ENCODE peak calls at places on chromosomes 4 and X, in six cellular contexts. X is SK-N-SH, L is H1, J is K562, D is GM12878, Y is HCT116. N is an unnamed sample.

GRCh38 chr4:74654230-74654681 is 140.1 kb downstream of the BTC start:
- DNase-seq in Y (peak), L (no peak), D (peak), X (no peak), J (no peak), N (no peak)

GRCh38 chr4:78669453-78669852 is 106.7 kb upstream of the BMP2K start:
- DNase-seq in Y (peak), X (no peak), L (no peak), D (no peak), J (no peak), N (no peak)

GRCh38 chrX:148592595-148592994 is 92.2 kb downstream of the AFF2 start:
- DNase-seq in Y (no peak), D (no peak), X (no peak), J (no peak), L (no peak), N (no peak)

GRCh38 chr4:144666539-144667175 is 20.7 kb downstream of the HHIP start:
- DNase-seq in L (no peak), Y (peak), D (no peak), J (no peak), X (no peak), N (no peak)

GRCh38 chr4:178329226-178329872 is 887.1 kb upstream of the AGA start:
- DNase-seq in Y (no peak), L (no peak), X (no peak), D (no peak), J (no peak), N (no peak)

GRCh38 chr4:114694770-114695169 is 96.2 kb downstream of the UGT8 start:
- DNase-seq in D (peak), Y (peak), J (peak), X (peak), L (no peak), N (no peak)

GRCh38 chr4:38154681-38155588 is 194.7 kb downstream of the PTTG2 start:
- DNase-seq in L (no peak), J (no peak), D (no peak), X (no peak), Y (no peak), N (no peak)

GRCh38 chr4:10160280-10160856 is 43.8 kb upstream of the WDR1 start:
- DNase-seq in X (no peak), L (no peak), D (no peak), Y (peak), J (peak), N (peak)

GRCh38 chr4:154877110-154877760 is 96.2 kb downstream of the RBM46 start:
- DNase-seq in J (no peak), Y (peak), L (no peak), D (no peak), X (no peak), N (peak)

GRCh38 chrX:45771114-45771513 is 570.4 kb upstream of the DIPK2B start:
- DNase-seq in L (no peak), D (no peak), Y (peak), J (no peak), X (no peak), N (no peak)

GRCh38 chr4:80302616-80303223 is 32.8 kb upstream of the CFAP299 start:
- DNase-seq in X (no peak), L (no peak), D (no peak), Y (no peak), J (no peak), N (no peak)

GRCh38 chr4:47485047-47485692 is at the start of gene ATP10D:
- DNase-seq in L (peak), Y (peak), J (peak), D (peak), X (peak), N (peak)

GRCh38 chr4:41257901-41258300 is 1.2 kb downstream of the UCHL1 start:
- DNase-seq in L (no peak), D (no peak), J (no peak), Y (no peak), X (peak), N (no peak)

GRCh38 chrX:37405954-37406353 is 56.8 kb downstream of the PRRG1 start:
- DNase-seq in L (no peak), D (no peak), Y (no peak), J (no peak), X (no peak), N (no peak)

GRCh38 chr4:155818639-155819038 is 47.4 kb downstream of the ASIC5 start:
- DNase-seq in Y (no peak), X (no peak), J (no peak), D (no peak), L (no peak), N (peak)

GRCh38 chrX:140765043-140765784 is 55.7 kb downstream of the LINC00632 start:
- DNase-seq in Y (no peak), J (no peak), L (no peak), X (no peak), D (no peak), N (no peak)

GRCh38 chr4:138509346-138509745 is 267.2 kb upstream of the SLC7A11 start:
- DNase-seq in Y (no peak), J (no peak), L (no peak), D (no peak), X (no peak), N (no peak)

GRCh38 chr4:184357783-184358182 is 116.6 kb downstream of the IRF2 start:
- DNase-seq in L (no peak), Y (no peak), J (no peak), X (no peak), D (no peak), N (no peak)

GRCh38 chr4:106695846-106696245 is 327.3 kb upstream of the GIMD1 start:
- DNase-seq in D (no peak), J (no peak), X (no peak), L (no peak), Y (no peak), N (no peak)

GRCh38 chr4:37891221-37892159 is 606 bp downstream of the TBC1D1 start:
- DNase-seq in X (peak), Y (no peak), J (no peak), D (peak), L (no peak), N (peak)

GRCh38 chr4:17285747-17286146 is 226.1 kb downstream of the QDPR start:
- DNase-seq in X (no peak), J (no peak), Y (no peak), D (no peak), L (no peak), N (no peak)

GRCh38 chrX:23783569-23784486 is 855 bp downstream of the SAT1 start:
- DNase-seq in L (no peak), X (no peak), D (no peak), Y (no peak), J (peak), N (no peak)

GRCh38 chr4:63566658-63567057 is 842.6 kb downstream of the TECRL start:
- DNase-seq in J (no peak), D (no peak), L (no peak), Y (no peak), X (no peak), N (no peak)

GRCh38 chrX:26788402-26788998 is 572.5 kb downstream of the MAGEB5 start:
- DNase-seq in J (no peak), Y (no peak), D (no peak), L (no peak), X (no peak), N (no peak)

GRCh38 chr4:163707873-163708272 is 213.4 kb downstream of the TMA16 start:
- DNase-seq in D (no peak), J (no peak), L (no peak), X (no peak), Y (no peak), N (no peak)

DNA sequence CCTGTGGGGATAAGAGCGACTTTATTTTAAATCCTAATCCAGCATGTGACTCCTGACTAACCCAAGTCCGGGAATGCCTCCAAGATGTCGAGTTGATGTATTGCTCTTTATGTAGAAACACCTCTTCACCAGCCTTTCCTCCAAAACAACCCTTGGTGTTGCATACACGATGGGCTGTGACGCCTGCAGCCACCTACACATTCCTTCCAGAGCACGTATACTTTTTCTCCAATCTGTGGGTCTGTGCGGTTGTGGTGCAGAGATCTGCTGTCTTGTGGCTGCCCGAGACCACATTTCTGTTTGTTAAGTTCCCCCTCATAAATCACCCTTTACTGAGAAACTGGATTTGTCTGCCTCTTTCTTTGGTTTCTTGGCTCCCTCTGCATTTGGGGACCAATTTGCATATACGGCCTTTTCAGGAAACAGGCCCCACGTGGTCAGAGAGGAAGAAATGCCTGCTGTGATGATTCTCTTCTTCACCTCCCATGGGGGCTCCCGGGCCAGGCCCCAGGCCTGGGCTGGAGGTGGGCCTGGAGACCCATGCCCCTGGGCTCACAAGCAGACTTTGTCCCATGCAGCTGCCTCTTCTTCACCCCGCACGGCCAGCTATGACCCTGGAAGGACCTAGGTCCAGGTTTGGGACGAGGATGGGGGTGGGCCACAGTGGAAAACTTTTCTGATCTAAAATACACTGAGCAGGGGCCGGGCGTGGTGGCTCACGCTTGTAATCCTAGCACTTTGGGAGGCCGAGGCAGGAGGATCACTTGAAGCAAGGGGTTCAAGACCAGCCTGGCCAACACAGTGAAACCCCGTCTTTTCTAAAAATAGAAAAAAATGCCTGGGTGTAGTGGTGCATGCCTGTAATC is 21.4 kb upstream of the AFAP1 start:
- DNase-seq in X (peak), L (no peak), J (no peak), D (peak), Y (no peak), N (no peak)
- TF ChIP-seq JUND in X (peak), L (no peak), J (no peak), D (no peak), Y (no peak), N (no peak)

DNA sequence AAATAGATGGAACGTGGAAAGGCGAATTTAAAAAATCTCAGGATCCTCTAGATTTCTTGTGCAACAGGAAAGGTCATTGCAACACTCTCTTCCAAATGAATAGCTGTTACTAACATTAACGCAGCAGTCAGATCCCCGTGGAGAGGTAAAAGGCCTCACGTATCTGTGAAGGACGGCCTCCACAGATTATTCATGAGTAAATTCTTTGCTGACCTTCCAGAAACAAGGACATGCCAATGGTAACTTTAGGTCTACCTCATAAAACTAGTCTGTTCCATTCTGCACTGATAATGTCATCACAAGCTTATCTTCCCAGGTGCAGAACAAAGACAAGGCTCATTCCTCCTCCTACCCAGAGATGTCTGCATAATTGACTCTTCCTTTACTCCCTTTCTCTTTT is 16.1 kb upstream of the REPS2 start:
- DNase-seq in J (no peak), D (no peak), Y (no peak), X (no peak), L (no peak), N (no peak)
- TF ChIP-seq JUND in J (no peak), D (no peak), Y (no peak), X (no peak), L (no peak), N (no peak)

DNA sequence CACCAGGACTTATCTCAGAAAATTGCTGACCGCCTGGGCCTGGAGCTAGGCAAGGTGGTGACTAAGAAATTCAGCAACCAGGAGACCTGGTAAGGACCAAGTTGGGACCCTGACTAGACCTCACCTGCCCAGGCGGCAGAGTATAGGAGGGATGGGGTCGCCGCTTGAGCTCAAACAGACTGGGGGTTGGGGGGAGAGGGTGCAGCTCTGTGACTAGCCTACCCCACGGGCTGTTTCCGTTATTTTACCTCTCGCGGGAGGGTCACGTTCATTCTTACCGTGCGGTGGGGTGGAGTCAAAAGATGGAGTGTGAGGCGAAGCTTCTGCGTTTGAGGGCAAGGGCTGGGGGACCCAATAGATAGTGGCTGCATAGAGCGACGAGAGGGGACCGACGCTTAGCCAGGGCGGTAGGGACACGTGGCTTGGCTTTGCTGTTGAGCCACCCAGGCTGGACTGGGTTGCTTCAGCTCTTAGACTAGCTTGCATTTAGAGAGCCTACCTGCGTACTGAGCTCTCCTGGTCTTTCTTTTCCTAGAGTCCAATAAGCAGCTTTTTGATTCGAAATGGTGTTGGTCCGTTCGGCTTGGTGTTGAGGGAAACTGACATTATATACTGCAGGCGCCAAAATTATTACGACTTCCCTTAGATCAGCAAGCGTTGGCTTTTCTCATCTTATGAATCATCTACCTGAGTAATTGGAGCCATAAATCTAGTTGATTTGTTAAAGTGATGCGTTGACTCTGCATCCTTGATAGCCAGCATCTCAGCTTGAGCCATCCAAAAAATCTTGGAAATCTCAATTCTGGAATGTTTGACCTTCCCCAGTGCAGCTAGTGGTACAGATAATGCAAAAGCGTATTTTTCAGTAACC is 587 bp downstream of the PRPS1 start:
- DNase-seq in Y (no peak), D (no peak), L (no peak), J (peak), X (peak), N (peak)
- TF ChIP-seq JUND in Y (no peak), D (no peak), L (no peak), J (no peak), X (no peak), N (no peak)

GRCh38 chrX:38819163-38819562 is 17.9 kb downstream of the MID1IP1 start:
- DNase-seq in X (no peak), L (no peak), J (no peak), Y (no peak), D (no peak), N (no peak)

GRCh38 chrX:38820751-38821150 is 19.5 kb downstream of the MID1IP1 start:
- DNase-seq in Y (no peak), D (no peak), X (no peak), L (no peak), J (no peak), N (no peak)

GRCh38 chrX:38816158-38816557 is 14.9 kb downstream of the MID1IP1 start:
- DNase-seq in D (no peak), Y (no peak), X (no peak), L (no peak), J (no peak), N (no peak)

GRCh38 chrX:38819709-38820108 is 18.4 kb downstream of the MID1IP1 start:
- DNase-seq in L (no peak), J (no peak), D (no peak), Y (no peak), X (no peak), N (no peak)

DNA sequence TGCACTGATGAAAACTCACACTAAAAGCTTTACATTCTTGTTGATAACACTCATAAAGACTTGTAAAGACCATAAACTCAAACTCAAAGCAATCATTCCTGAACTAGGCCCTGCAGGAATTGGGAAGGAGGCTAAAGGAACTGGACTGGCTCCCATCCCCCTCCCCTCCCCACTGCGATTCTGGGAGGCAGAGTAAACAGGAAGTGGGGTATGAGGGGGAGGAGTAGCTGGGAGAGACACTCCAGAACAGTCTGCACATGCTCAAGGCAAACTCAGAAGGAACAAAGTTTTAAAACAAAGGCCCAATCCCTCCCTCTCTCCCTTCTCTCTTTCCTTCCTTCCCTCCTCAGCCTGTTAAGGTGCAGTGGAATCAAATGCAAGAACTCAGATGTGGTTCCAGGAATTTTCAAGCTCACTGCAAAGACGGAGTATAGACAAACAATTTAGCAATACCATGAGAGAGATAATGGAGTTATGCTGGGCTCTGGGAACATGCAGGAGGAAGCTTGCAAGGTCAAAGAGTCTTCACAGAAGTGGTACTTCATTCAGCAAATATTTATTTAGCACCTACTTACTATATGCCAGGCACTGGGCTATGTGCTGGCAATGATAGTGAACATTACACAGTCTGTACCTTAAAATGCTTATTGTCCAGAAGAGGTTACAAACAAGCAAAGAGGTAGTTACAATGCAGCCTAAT is 15.9 kb downstream of the MID1IP1 start:
- DNase-seq in J (peak), D (no peak), L (no peak), X (no peak), Y (no peak), N (peak)
- TF ChIP-seq JUND in J (peak), D (no peak), L (no peak), X (no peak), Y (no peak), N (no peak)

DNA sequence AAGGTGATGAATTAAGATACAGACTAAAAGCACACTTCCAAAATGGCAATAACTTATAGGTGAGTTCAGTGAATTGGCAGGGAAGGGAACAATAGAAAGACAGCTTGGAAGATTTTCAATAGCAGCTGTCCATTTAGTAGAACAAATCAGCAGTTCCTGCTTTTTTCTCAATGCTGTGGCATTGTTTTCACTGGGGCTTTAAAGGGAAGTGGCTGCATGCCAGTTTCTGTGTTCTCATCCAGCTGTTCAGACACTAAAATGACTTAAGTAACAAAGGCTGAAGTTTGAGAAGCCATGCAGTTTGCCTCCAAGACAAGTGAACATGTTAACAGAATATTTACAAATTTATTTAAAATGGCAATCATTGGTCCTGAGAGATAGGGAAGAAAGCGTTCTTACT is 291.9 kb downstream of the FAM47A start:
- DNase-seq in X (no peak), Y (no peak), D (no peak), J (no peak), L (no peak), N (no peak)
- TF ChIP-seq JUND in X (no peak), Y (no peak), D (no peak), J (no peak), L (no peak), N (no peak)

GRCh38 chr4:56876264-56876663 is 31.4 kb upstream of the REST start:
- DNase-seq in X (no peak), L (no peak), Y (no peak), D (no peak), J (no peak), N (no peak)
- TF ChIP-seq JUND in X (no peak), L (no peak), Y (no peak), D (no peak), J (no peak), N (no peak)

GRCh38 chrX:31329298-31329697 is 257.5 kb upstream of the FTHL17 start:
- DNase-seq in J (no peak), D (no peak), L (no peak), X (no peak), Y (no peak), N (no peak)

GRCh38 chrX:31333181-31333831 is 261.5 kb upstream of the FTHL17 start:
- DNase-seq in L (no peak), X (no peak), J (no peak), D (no peak), Y (no peak), N (no peak)

GRCh38 chrX:31334997-31335396 is 263.2 kb upstream of the FTHL17 start:
- DNase-seq in D (no peak), X (no peak), J (no peak), L (no peak), Y (no peak), N (no peak)

GRCh38 chrX:31331045-31331444 is 259.2 kb upstream of the FTHL17 start:
- DNase-seq in L (no peak), X (no peak), Y (no peak), J (no peak), D (no peak), N (no peak)

GRCh38 chrX:31331928-31332327 is 260.1 kb upstream of the FTHL17 start:
- DNase-seq in Y (no peak), D (no peak), J (no peak), X (peak), L (no peak), N (no peak)
- TF ChIP-seq JUND in Y (no peak), D (no peak), J (no peak), X (no peak), L (no peak), N (no peak)

N was measured in T47D.